ENCODE peak calls at places on chromosome 17, in four cellular contexts. E is dorsolateral prefrontal cortex, U is transverse colon, K is retinal pigment epithelial cell. W is an unnamed sample.

GRCh38 chr17:17032131-17032692 is 10.0 kb upstream of the MPRIP start:
- DNase-seq in E (peak; percentile 57), U (peak; percentile 64), K (no peak), W (peak; percentile 55)

GRCh38 chr17:17757944-17758343 is 76.7 kb downstream of the RAI1 start:
- DNase-seq in E (no peak), U (no peak), K (no peak), W (no peak)

GRCh38 chr17:56011406-56012131 is 141.7 kb upstream of the ANKFN1 start:
- DNase-seq in E (no peak), U (no peak), K (no peak), W (no peak)

GRCh38 chr17:45248132-45248936 is 13.6 kb downstream of the SPATA32 start:
- DNase-seq in E (no peak), U (peak; percentile 83), K (no peak), W (no peak)

GRCh38 chr17:5437721-5438317 is 1.1 kb downstream of the C1QBP start:
- DNase-seq in E (no peak), U (no peak), K (no peak), W (no peak)

GRCh38 chr17:624341-624860 is 90.2 kb downstream of the VPS53 start:
- DNase-seq in E (no peak), U (no peak), K (no peak), W (no peak)

GRCh38 chr17:46063239-46063638 is 64.2 kb downstream of the STH start:
- DNase-seq in E (no peak), U (no peak), K (no peak), W (peak; percentile 67)

GRCh38 chr17:2798679-2799078 is 2.4 kb downstream of the RAP1GAP2 start:
- DNase-seq in E (no peak), U (no peak), K (no peak), W (no peak)

GRCh38 chr17:8029121-8029520 is 9.7 kb upstream of the ALOX15B start:
- DNase-seq in E (no peak), U (no peak), K (no peak), W (no peak)

GRCh38 chr17:76000016-76000754 is 470 bp upstream of the CDK3 start:
- DNase-seq in E (no peak), U (peak; percentile 81), K (no peak), W (no peak)

GRCh38 chr17:31598388-31598760 is 206.9 kb downstream of the RAB11FIP4 start:
- DNase-seq in E (no peak), U (no peak), K (no peak), W (no peak)

GRCh38 chr17:11637796-11638195 is 39.5 kb downstream of the DNAH9 start:
- DNase-seq in E (no peak), U (no peak), K (no peak), W (no peak)

GRCh38 chr17:46020023-46020735 is 21.1 kb downstream of the STH start:
- DNase-seq in E (no peak), U (peak; percentile 33), K (no peak), W (no peak)

GRCh38 chr17:17506893-17507464 is 10.8 kb upstream of the RASD1 start:
- DNase-seq in E (no peak), U (no peak), K (no peak), W (no peak)

GRCh38 chr17:14755002-14755401 is 454.1 kb downstream of the HS3ST3B1 start:
- DNase-seq in E (no peak), U (no peak), K (no peak), W (no peak)

GRCh38 chr17:81580481-81580880 is 28.3 kb upstream of the FAAP100 start:
- DNase-seq in E (no peak), U (no peak), K (no peak), W (no peak)

GRCh38 chr17:74446551-74447500 is 14.9 kb downstream of the GPRC5C start:
- DNase-seq in E (no peak), U (no peak), K (no peak), W (no peak)

GRCh38 chr17:42667088-42667951 is 8.2 kb downstream of the TUBG2 start:
- DNase-seq in E (no peak), U (peak; percentile 59), K (peak; percentile 61), W (no peak)

GRCh38 chr17:75110307-75110937 is 653 bp downstream of the ARMC7 start:
- DNase-seq in E (no peak), U (peak; percentile 51), K (no peak), W (no peak)

GRCh38 chr17:65558311-65558682 is 3.2 kb downstream of the AXIN2 start:
- DNase-seq in E (no peak), U (no peak), K (no peak), W (no peak)

GRCh38 chr17:77685881-77686486 is 272.5 kb upstream of the TNRC6C start:
- DNase-seq in E (no peak), U (no peak), K (no peak), W (no peak)

GRCh38 chr17:61393550-61393903 is 6.1 kb upstream of the TBX2 start:
- DNase-seq in E (no peak), U (no peak), K (no peak), W (no peak)
- TF ChIP-seq CTCF in E (no peak), U (no peak), K (peak; percentile 38), W (peak; percentile 22)

GRCh38 chr17:19321481-19322128 is 40.9 kb downstream of the B9D1 start:
- DNase-seq in E (no peak), U (no peak), K (no peak), W (no peak)
- TF ChIP-seq CTCF in E (peak; percentile 39), U (no peak), K (peak; percentile 37), W (no peak)

GRCh38 chr17:39700148-39700987 is 504 bp downstream of the ERBB2 start:
- DNase-seq in E (no peak), U (no peak), K (no peak), W (no peak)
- TF ChIP-seq CTCF in E (no peak), U (no peak), K (no peak), W (no peak)

GRCh38 chr17:28327709-28328108 is 7.6 kb downstream of the IFT20 start:
- DNase-seq in E (no peak), U (no peak), K (no peak), W (no peak)
- TF ChIP-seq CTCF in E (no peak), U (no peak), K (no peak), W (no peak)

DNA sequence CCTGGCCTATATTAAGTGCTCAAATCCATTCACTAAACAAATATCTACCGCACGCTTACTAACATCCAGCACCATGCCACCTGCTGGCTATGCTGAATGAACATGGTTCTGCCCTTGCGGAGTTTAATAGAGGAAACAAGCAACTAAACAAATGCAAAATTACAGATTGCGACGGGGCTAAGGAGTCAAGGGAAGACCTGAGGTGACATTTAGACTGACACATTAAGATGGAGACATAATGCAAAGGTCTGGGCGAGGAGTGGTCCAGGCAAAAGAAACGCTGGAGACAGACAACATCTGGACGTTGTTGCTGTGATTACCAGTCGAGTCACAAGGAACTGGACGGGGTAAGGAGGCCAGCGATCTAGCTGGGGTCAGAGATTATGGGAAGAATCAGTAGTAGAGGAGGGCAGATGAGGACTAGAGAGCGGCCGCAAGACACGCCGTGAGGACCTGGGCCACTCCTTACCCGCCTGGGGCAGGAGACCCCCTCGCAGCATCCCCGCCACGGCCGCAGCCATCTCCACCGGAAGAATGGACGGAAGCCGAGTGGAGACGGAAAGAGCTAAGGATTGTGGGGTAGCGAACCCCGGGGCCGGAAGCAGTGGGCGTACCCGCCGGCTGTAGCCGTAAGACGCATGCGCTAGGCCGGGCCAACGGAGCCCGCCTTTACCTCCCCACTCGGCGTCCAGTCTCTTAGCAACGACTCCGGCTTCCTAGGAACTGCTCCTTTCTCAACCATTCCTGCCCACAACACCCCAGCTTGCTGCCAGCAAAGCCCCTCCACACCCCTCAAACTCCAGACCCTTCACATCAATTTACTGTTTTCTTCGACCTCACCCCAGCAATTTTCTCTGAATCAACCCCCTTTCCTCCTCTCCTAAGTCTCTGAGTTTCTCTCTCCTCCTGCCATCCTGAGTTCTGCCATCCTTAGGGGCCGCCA is at the start of the genes LRRC46 and MRPL10:
- DNase-seq in E (peak; percentile 83), U (peak; percentile 95), K (peak; percentile 66), W (peak; percentile 45)
- TF ChIP-seq CTCF in E (peak; percentile 51), U (peak; percentile 18), K (peak; percentile 63), W (peak; percentile 43)

GRCh38 chr17:4159761-4160160 is 16.8 kb downstream of the CYB5D2 start:
- DNase-seq in E (no peak), U (no peak), K (no peak), W (no peak)

GRCh38 chr17:4162366-4162765 is 19.4 kb downstream of the CYB5D2 start:
- DNase-seq in E (no peak), U (no peak), K (no peak), W (no peak)

GRCh38 chr17:4160294-4160859 is 17.4 kb downstream of the CYB5D2 start:
- DNase-seq in E (no peak), U (no peak), K (no peak), W (no peak)

GRCh38 chr17:4161560-4162221 is 18.7 kb downstream of the CYB5D2 start:
- DNase-seq in E (peak; percentile 41), U (no peak), K (no peak), W (no peak)

DNA sequence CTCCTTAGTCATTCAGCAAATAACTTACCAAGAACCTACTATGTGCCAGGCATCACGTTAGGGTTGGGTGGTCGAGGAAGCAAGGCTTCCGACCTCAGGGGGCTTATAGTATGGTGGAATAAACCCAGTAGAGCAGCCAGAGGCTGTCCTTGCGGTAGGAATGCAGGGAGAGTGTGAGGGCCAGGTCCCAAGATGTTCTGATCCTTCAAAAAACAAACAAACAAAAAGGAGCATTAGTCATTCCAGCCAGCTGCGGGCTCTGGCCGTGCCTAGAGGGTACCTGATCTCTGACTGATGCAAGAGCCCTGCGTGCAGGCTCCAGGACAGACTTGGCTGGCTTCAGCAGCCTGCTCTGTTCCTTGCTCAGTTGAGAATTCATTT is 18.2 kb downstream of the CYB5D2 start:
- DNase-seq in E (no peak), U (no peak), K (no peak), W (peak; percentile 46)
- TF ChIP-seq CTCF in E (no peak), U (no peak), K (peak; percentile 33), W (peak; percentile 3)